ENCODE peak calls at places on chromosome 14, in four cellular contexts. P is GM12891, D is HepG2, I is H1. X is an unnamed sample.

GRCh38 chr14:97275276-97275675 is 478.1 kb downstream of the VRK1 start:
- DNase-seq in P (no peak), D (no peak), I (no peak), X (no peak)

GRCh38 chr14:35975814-35976213 is 149.7 kb downstream of the BRMS1L start:
- DNase-seq in P (no peak), D (no peak), I (no peak), X (no peak)

GRCh38 chr14:22334627-22335026 is 254.4 kb downstream of the DAD1 start:
- DNase-seq in P (no peak), D (no peak), I (no peak), X (no peak)

GRCh38 chr14:73753887-73754880 is 40.0 kb upstream of the PNMA1 start:
- DNase-seq in P (no peak), D (no peak), I (no peak), X (no peak)

GRCh38 chr14:55518391-55518790 is 61.6 kb upstream of the KTN1 start:
- DNase-seq in P (no peak), D (no peak), I (no peak), X (no peak)

GRCh38 chr14:54695196-54695595 is 128.3 kb downstream of the SAMD4A start:
- DNase-seq in P (no peak), D (no peak), I (no peak), X (no peak)

GRCh38 chr14:104216457-104216856 is 78.1 kb downstream of the KIF26A start:
- DNase-seq in P (no peak), D (no peak), I (no peak), X (no peak)

GRCh38 chr14:32814721-32815120 is 124.0 kb upstream of the NPAS3 start:
- DNase-seq in P (no peak), D (no peak), I (no peak), X (no peak)

GRCh38 chr14:98112211-98112780 is 1159.7 kb downstream of the BCL11B start:
- DNase-seq in P (no peak), D (no peak), I (no peak), X (no peak)

GRCh38 chr14:76947078-76947837 is 81.2 kb downstream of the IRF2BPL start:
- DNase-seq in P (peak), D (peak), I (peak), X (peak)

GRCh38 chr14:20587489-20588154 is at the start of gene RNASE11:
- DNase-seq in P (no peak), D (no peak), I (peak), X (no peak)

GRCh38 chr14:86405250-86405649 is 875.3 kb downstream of the FLRT2 start:
- DNase-seq in P (no peak), D (no peak), I (no peak), X (no peak)

GRCh38 chr14:92204792-92205191 is 83.0 kb downstream of the CPSF2 start:
- DNase-seq in P (no peak), D (no peak), I (no peak), X (no peak)

GRCh38 chr14:50932592-50933500 is 11.4 kb downstream of the PYGL start:
- DNase-seq in P (no peak), D (no peak), I (no peak), X (no peak)

GRCh38 chr14:23481362-23481970 is 12.0 kb downstream of the NGDN start:
- DNase-seq in P (no peak), D (no peak), I (peak), X (no peak)

GRCh38 chr14:33210304-33210703 is 271.6 kb downstream of the NPAS3 start:
- DNase-seq in P (no peak), D (no peak), I (peak), X (no peak)

GRCh38 chr14:100246809-100247428 is 8.0 kb downstream of the YY1 start:
- DNase-seq in P (no peak), D (peak), I (no peak), X (no peak)

GRCh38 chr14:23056956-23057756 is at the start of gene CDH24:
- DNase-seq in P (peak), D (no peak), I (peak), X (peak)

GRCh38 chr14:103021817-103022668 is 35.3 kb downstream of the CDC42BPB start:
- DNase-seq in P (no peak), D (no peak), I (no peak), X (no peak)

GRCh38 chr14:54967496-54967895 is 59.4 kb downstream of the WDHD1 start:
- DNase-seq in P (no peak), D (no peak), I (no peak), X (no peak)

GRCh38 chr14:51147183-51147582 is 52.3 kb upstream of the TRIM9 start:
- DNase-seq in P (no peak), D (peak), I (no peak), X (no peak)

GRCh38 chr14:26204362-26204953 is 393.4 kb downstream of the NOVA1 start:
- DNase-seq in P (no peak), D (no peak), I (no peak), X (no peak)

GRCh38 chr14:71523630-71524320 is 408.5 kb upstream of the RGS6 start:
- DNase-seq in P (no peak), D (no peak), I (no peak), X (no peak)

GRCh38 chr14:85475113-85475512 is 54.8 kb upstream of the FLRT2 start:
- DNase-seq in P (no peak), D (no peak), I (no peak), X (no peak)

GRCh38 chr14:65238456-65238855 is 136.1 kb upstream of the MAX start:
- DNase-seq in P (no peak), D (peak), I (no peak), X (no peak)

GRCh38 chr14:103651585-103651984 is 22.6 kb downstream of the KLC1 start:
- DNase-seq in P (no peak), D (no peak), I (no peak), X (no peak)

GRCh38 chr14:52015411-52016030 is 26.2 kb downstream of the RTRAF start:
- DNase-seq in P (no peak), D (peak), I (peak), X (no peak)

GRCh38 chr14:98916036-98916435 is 356.0 kb downstream of the BCL11B start:
- DNase-seq in P (no peak), D (no peak), I (no peak), X (no peak)

GRCh38 chr14:41872906-41873305 is 266.2 kb downstream of the LRFN5 start:
- DNase-seq in P (no peak), D (no peak), I (no peak), X (no peak)

GRCh38 chr14:52142504-52142903 is 73.6 kb upstream of the NID2 start:
- DNase-seq in P (no peak), D (no peak), I (no peak), X (no peak)

GRCh38 chr14:80080601-80081000 is 130.7 kb downstream of the DIO2 start:
- DNase-seq in P (no peak), D (no peak), I (no peak), X (no peak)

GRCh38 chr14:99122521-99123125 is 149.4 kb downstream of the BCL11B start:
- DNase-seq in P (no peak), D (no peak), I (peak), X (no peak)

GRCh38 chr14:105486974-105487448 is 325 bp downstream of the CRIP1 start:
- DNase-seq in P (no peak), D (no peak), I (peak), X (no peak)
- TF ChIP-seq POLR2A in P (no peak), D (peak), I (no peak), X (peak)

GRCh38 chr14:75295061-75295461 is 16.4 kb downstream of the FOS start:
- DNase-seq in P (no peak), D (no peak), I (peak), X (peak)
- TF ChIP-seq POLR2AphosphoS5 in P (no peak), D (no peak), I (no peak), X (no peak)

GRCh38 chr14:101980700-101981099 is 16.3 kb downstream of the DYNC1H1 start:
- DNase-seq in P (no peak), D (peak), I (no peak), X (no peak)
- TF ChIP-seq TAF1 in P (no peak), D (no peak), I (no peak), X (no peak)

GRCh38 chr14:96212140-96212539 is 7.5 kb downstream of the BDKRB2 start:
- DNase-seq in P (no peak), D (no peak), I (no peak), X (no peak)

GRCh38 chr14:96216627-96217026 is 12.0 kb downstream of the BDKRB2 start:
- DNase-seq in P (no peak), D (no peak), I (no peak), X (no peak)

GRCh38 chr14:96215845-96216244 is 11.2 kb downstream of the BDKRB2 start:
- DNase-seq in P (no peak), D (no peak), I (no peak), X (no peak)

GRCh38 chr14:96213871-96214465 is 9.3 kb downstream of the BDKRB2 start:
- DNase-seq in P (no peak), D (no peak), I (no peak), X (no peak)

DNA sequence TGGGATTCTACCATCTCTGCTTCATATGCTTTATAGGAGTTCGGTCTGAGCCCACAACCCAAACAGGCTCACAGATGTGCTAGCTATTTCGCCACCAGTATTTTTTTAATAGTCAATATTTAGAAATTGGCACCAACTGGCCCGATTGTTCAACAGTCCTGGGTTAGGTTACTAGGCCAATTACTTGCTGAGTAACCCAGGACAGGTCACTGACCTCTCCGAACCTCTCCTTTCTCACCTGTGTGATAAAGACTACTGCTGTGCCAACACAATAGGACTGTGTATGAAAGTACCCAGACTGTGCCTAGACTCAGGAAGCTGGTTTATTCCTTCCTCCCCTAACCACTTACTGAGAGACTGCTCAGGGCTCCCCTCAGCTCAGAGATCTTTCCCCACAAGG is 8.3 kb downstream of the BDKRB2 start:
- DNase-seq in P (no peak), D (no peak), I (no peak), X (no peak)
- TF ChIP-seq POLR2A in P (no peak), D (no peak), I (no peak), X (no peak)

DNA sequence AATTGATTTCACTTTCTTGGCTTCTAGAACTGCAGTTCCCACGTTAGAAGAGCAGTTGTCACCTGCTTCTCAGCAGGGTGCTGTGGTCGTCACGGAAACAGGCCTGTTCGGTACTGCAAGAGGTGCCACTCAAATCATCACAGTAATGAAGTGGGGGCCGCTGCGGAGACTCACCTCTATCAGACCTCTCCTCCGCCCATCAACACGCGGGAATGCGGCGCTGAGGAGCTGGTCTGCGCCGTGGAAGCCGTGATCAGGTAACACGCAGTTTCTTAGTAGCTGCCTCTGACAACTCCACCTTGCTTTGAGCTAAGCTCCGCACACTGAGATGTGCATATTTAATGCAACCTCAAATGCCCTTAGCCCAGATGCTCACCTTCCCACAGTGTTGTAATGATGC is 107.2 kb downstream of the UNC79 start:
- DNase-seq in P (no peak), D (no peak), I (peak), X (no peak)
- TF ChIP-seq POLR2AphosphoS5 in P (no peak), D (no peak), I (no peak), X (no peak)

GRCh38 chr14:82501554-82501953 is 967.9 kb upstream of the SEL1L start:
- DNase-seq in P (no peak), D (no peak), I (no peak), X (no peak)
- TF ChIP-seq TAF1 in P (no peak), D (no peak), I (no peak), X (no peak)

DNA sequence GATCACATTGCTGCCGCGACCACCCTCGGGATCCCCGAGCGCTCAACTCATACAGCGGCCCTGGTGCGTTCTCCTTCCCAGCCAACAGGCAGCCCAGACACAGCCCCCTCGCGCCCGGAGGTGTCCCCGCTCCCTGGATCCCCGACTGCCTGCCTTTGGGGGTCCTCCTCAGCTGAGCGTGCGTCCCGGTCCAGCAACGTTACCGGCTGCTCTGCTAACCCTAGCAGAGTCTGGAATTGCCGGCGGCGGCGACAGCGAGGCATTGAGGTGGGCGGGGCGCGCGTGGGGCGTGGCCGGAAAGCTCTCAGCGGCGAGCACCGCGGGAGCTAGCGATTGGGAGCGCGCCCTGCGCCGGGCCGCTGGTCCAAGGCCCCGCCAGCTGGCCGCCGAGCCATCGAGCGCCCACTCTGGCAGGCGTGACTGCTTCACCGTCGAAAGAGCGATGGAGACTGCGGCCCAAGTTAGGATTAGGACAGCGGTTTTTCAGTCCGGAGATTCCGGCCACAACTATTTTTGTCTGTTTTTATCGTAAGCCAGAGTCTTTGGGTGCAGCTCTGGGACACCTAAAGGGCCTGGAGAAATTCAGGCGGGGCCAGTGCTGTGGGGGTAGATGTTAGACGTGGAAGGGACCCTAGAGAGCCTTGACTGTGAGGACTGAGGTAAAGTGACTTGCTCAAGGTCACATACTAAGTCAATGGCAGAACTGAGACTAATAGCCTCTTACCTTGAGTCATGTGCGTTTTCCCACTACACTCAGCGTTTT is at the start of gene HEATR5A:
- DNase-seq in P (peak), D (peak), I (peak), X (peak)
- TF ChIP-seq POLR2A in P (peak), D (peak), I (peak), X (peak)

DNA sequence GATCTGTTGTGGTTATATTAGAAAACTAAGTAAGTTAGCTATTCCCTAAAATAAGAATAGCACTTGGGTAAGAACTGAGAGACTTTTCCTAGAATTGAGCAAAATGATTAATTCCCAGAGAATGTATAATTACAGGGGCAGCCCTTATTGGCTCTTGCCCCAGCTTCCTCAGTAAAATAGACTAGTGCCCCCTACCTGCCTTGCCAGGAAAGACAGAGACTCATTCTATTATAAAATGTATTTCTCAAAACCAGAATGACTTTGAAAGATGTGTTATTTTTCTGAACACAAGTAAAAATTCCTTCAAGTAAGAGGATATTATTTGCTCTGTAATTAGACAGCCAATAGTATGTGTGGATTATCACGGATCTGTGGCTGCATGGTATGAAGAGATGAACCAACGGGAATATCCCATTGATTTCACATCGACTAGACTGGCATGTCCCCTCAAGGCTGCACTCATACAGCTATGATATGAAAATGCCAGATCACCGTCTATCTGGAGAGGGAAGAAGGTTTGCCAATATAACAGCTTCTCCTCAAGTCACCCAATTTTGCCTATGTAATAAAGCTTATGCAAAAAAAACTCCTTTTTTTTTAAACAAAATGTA is 7.4 kb upstream of the GLRX5 start:
- DNase-seq in P (no peak), D (peak), I (no peak), X (no peak)
- TF ChIP-seq POLR2AphosphoS5 in P (no peak), D (no peak), I (no peak), X (no peak)

GRCh38 chr14:91159906-91160305 is 46.0 kb downstream of the DGLUCY start:
- DNase-seq in P (no peak), D (no peak), I (no peak), X (no peak)
- TF ChIP-seq TAF1 in P (no peak), D (no peak), I (no peak), X (no peak)